ENCODE peak calls at places on chromosomes 3 and 15, in six cellular contexts. R, V, T, C, K and F are unnamed samples.

GRCh38 chr15:91075761-91076160 is 24.3 kb upstream of the SV2B start:
- DNase-seq in K (no peak), V (no peak), T (peak), C (no peak), R (no peak), F (no peak)

GRCh38 chr15:90053685-90054466 is 48.4 kb downstream of the IDH2 start:
- DNase-seq in V (no peak), R (no peak), K (no peak), C (no peak), T (no peak), F (no peak)

GRCh38 chr3:141303481-141304223 is 64.7 kb upstream of the ZBTB38 start:
- DNase-seq in T (peak), V (peak), R (peak), K (peak), C (no peak), F (no peak)

GRCh38 chr3:162328649-162329048 is 832.0 kb downstream of the OTOL1 start:
- DNase-seq in C (no peak), K (no peak), R (no peak), T (no peak), V (no peak), F (no peak)

GRCh38 chr15:68286256-68286655 is 8.7 kb downstream of the FEM1B start:
- DNase-seq in K (no peak), V (no peak), C (no peak), R (no peak), T (no peak), F (no peak)

GRCh38 chr3:70281663-70282062 is 30.8 kb downstream of the MDFIC2 start:
- DNase-seq in T (no peak), R (no peak), C (no peak), V (no peak), K (no peak), F (no peak)

GRCh38 chr15:51600114-51600513 is 22.5 kb downstream of the DMXL2 start:
- DNase-seq in C (no peak), T (no peak), V (no peak), K (no peak), R (no peak), F (no peak)

GRCh38 chr15:79121571-79121970 is 31.0 kb upstream of the RASGRF1 start:
- DNase-seq in C (no peak), R (no peak), T (no peak), V (no peak), K (no peak), F (no peak)

GRCh38 chr3:39290255-39290654 is 10.4 kb upstream of the CX3CR1 start:
- DNase-seq in R (no peak), C (no peak), K (no peak), V (no peak), T (no peak), F (no peak)

GRCh38 chr15:80242132-80242769 is 9.8 kb downstream of the CTXND1 start:
- DNase-seq in V (no peak), T (peak), R (peak), K (no peak), C (no peak), F (no peak)

GRCh38 chr3:127894461-127894860 is 20.6 kb upstream of the KBTBD12 start:
- DNase-seq in K (no peak), T (no peak), C (no peak), V (no peak), R (no peak), F (no peak)

GRCh38 chr3:32443471-32443870 is 51.8 kb downstream of the CMTM7 start:
- DNase-seq in C (no peak), K (no peak), R (no peak), T (no peak), V (no peak), F (no peak)

GRCh38 chr3:17384567-17385296 is 357.7 kb downstream of the TBC1D5 start:
- DNase-seq in K (no peak), T (no peak), V (no peak), C (no peak), R (no peak), F (no peak)

GRCh38 chr3:146115619-146116018 is 45.4 kb downstream of the PLOD2 start:
- DNase-seq in K (no peak), C (no peak), R (no peak), V (no peak), T (no peak), F (no peak)

GRCh38 chr15:92840149-92840548 is 60.0 kb upstream of the CHD2 start:
- DNase-seq in T (no peak), K (no peak), V (peak), C (no peak), R (no peak), F (no peak)

GRCh38 chr15:25176616-25176923 is 221.8 kb downstream of the SNRPN start:
- DNase-seq in T (peak), V (peak), R (peak), K (peak), C (peak), F (no peak)

GRCh38 chr3:121274411-121274810 is 271.4 kb downstream of the POLQ start:
- DNase-seq in V (no peak), C (no peak), R (no peak), K (no peak), T (no peak), F (no peak)

GRCh38 chr3:134622803-134623365 is 27.9 kb downstream of the KY start:
- DNase-seq in C (no peak), V (peak), T (no peak), K (no peak), R (no peak), F (no peak)

GRCh38 chr15:63203451-63204090 is 14.2 kb downstream of the RAB8B start:
- DNase-seq in V (no peak), R (no peak), T (no peak), K (peak), C (no peak), F (no peak)

GRCh38 chr3:160400631-160401150 is 1.2 kb downstream of the SMC4 start:
- DNase-seq in K (peak), C (no peak), R (peak), T (peak), V (peak), F (no peak)

GRCh38 chr15:69132935-69133861 is 27.2 kb upstream of the GLCE start:
- DNase-seq in C (no peak), V (no peak), R (peak), K (no peak), T (peak), F (no peak)

GRCh38 chr3:127493924-127494646 is 96.4 kb downstream of the TPRA1 start:
- DNase-seq in R (no peak), T (no peak), K (peak), V (no peak), C (no peak), F (no peak)

GRCh38 chr3:73600293-73600938 is 24.3 kb downstream of the PDZRN3 start:
- DNase-seq in C (no peak), K (no peak), R (no peak), T (no peak), V (no peak), F (no peak)

GRCh38 chr3:147237991-147238390 is 168.4 kb downstream of the ZIC4 start:
- DNase-seq in K (no peak), R (no peak), T (no peak), V (no peak), C (no peak), F (no peak)
- TF ChIP-seq CTCF in K (no peak), R (no peak), T (no peak), V (no peak), C (no peak), F (no peak)

GRCh38 chr3:36837089-36837488 is 72.7 kb upstream of the DCLK3 start:
- DNase-seq in T (no peak), R (no peak), C (no peak), V (no peak), K (no peak), F (no peak)
- TF ChIP-seq CTCF in T (peak), R (peak), C (no peak), V (no peak), K (no peak), F (no peak)

GRCh38 chr3:180646187-180646790 is 33.0 kb downstream of the CCDC39 start:
- DNase-seq in V (no peak), T (peak), K (no peak), C (no peak), R (no peak), F (no peak)
- TF ChIP-seq CTCF in V (no peak), T (peak), K (no peak), C (peak), R (no peak), F (no peak)

GRCh38 chr3:44444437-44444836 is 33.0 kb downstream of the ZNF445 start:
- DNase-seq in V (no peak), C (no peak), K (no peak), T (no peak), R (no peak), F (no peak)
- TF ChIP-seq CTCF in V (no peak), C (no peak), K (no peak), T (no peak), R (no peak), F (no peak)

GRCh38 chr3:152785051-152785450 is 49.9 kb upstream of the P2RY1 start:
- DNase-seq in R (no peak), T (no peak), V (no peak), K (no peak), C (no peak), F (no peak)

GRCh38 chr3:152778001-152778400 is 56.9 kb upstream of the P2RY1 start:
- DNase-seq in V (no peak), C (no peak), R (no peak), K (no peak), T (no peak), F (no peak)

GRCh38 chr3:152779649-152780048 is 55.3 kb upstream of the P2RY1 start:
- DNase-seq in R (no peak), V (no peak), C (no peak), T (no peak), K (no peak), F (no peak)

GRCh38 chr3:152780553-152780952 is 54.4 kb upstream of the P2RY1 start:
- DNase-seq in K (no peak), V (no peak), C (no peak), R (no peak), T (no peak), F (no peak)
- TF ChIP-seq CTCF in K (no peak), V (no peak), C (no peak), R (no peak), T (no peak), F (no peak)

DNA sequence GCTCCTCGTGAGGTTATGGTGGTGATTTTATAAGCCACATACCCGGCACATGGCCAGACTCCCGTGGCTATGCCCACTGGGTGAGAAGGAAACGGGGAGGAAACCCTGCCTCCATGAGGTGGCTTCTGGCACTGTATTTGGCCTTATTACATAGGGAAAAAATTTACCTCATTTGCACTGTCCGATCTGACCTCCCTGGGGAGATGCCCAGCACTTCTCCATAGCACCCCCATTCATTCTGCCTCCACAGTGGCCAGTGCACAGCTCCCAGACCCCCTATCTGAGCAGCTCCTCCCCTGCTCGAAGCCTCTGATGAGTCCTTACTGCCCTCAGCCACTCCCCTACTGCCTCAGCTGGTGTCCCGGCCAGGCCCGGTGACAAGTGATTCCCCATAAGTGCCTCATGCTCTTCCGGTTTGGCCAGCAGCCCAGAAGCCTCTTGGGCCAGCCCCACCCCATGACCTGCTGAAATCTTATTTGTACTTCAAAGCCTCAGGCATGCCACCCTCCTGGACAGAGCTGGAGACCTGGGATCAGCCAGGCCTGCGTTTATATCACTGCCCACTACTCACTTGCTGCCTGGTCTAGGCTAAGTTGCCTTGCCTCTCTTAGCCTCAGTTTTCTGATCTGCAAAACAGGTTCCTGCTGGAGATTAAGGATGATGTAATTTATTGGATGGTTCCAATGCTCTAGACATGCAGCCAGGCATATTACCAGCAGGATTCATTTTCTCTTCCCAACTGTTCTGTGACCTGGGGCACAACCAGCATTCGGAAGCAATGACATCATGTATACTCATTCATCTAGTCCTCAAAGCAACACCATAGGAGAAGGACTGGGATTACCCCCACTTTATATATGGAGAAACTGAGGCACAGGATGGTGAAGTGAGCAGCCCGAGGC is 30.6 kb upstream of the SLC6A6 start:
- DNase-seq in R (no peak), T (peak), C (no peak), V (peak), K (no peak), F (peak)
- TF ChIP-seq CTCF in R (no peak), T (peak), C (no peak), V (no peak), K (no peak), F (no peak)

DNA sequence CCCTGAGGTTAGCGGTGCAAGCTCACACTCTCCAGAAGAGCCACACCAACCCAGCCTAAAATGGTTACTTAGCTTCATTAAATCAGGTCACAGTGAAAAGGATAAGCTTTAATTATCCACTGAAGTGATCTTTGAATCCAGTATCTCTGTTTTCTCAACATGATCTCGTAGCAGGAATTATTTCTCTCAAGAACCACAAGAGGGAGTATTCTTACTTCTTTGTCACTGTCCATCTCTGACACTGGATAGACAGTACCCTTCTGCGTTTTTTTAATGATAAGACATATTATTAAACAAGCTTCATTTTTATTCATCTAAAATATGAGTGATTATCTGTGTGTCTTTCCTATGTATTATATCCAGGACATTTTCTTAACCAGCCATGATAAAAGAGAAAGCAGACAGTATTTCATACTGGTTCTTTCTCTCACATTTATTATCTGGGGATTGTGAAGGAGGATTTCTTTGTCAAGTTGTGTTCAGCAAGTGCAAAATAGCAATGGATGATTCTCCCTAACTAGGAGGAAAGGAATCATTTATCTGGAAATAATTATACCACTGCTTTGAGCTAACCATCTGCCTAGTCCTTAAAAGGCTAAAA is 105.4 kb upstream of the CCDC54 start:
- DNase-seq in V (no peak), K (no peak), R (no peak), C (no peak), T (peak), F (no peak)
- TF ChIP-seq CTCF in V (no peak), K (peak), R (no peak), C (peak), T (peak), F (no peak)

DNA sequence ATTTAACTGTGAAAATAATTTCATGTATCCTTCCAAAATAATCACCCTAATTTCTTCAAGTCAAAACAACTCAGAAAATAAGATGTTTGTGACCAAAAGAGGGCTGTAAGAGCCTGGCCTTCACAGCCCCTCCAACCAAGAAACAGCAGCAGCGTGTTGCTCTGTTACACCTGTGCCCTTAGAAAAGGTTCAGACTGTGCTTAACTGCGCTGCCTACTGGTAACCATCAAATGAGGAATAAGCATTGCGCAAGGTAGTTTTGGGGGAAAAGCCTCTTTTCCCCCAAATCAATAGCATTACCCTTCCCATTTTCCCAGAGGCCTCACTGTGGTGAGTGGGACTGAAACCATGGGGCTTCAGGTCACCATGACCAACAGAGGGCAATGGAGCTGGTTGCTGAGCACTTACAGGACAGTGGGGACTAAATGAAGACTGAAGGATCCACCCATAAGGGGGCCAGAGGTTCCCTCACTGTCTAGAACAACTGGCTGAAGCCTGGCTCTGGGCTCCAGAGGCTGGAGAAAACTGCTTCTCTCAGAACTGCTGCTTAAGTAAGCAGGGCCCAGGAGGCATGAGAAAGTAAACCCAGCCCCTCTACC is 110.7 kb downstream of the PLCH1 start:
- DNase-seq in T (no peak), K (no peak), R (no peak), V (no peak), C (no peak), F (no peak)
- TF ChIP-seq CTCF in T (no peak), K (no peak), R (no peak), V (no peak), C (no peak), F (no peak)

GRCh38 chr3:9078561-9079240 is 115.4 kb upstream of the RAD18 start:
- DNase-seq in C (no peak), R (no peak), V (no peak), T (no peak), K (no peak), F (no peak)
- TF ChIP-seq CTCF in C (no peak), R (no peak), V (no peak), T (peak), K (no peak), F (no peak)

DNA sequence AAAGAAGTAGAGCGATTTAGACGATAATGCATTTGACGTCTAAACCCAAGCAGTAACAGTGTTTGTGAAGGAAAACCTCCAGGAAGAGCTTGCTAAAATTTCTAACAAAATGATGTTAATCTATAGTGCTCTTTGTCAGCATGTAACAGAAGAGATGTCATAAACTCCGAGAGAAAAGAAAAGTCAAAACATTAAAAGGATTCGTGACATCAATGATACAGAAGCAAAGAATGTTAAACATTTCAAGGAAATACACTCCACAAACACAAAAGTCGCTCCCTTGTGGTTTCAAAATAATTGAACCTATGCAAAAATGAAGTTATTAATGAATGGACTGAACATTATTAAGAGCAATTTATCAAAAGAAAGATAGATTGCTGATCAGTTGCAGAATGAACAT is 27.9 kb downstream of the AADAC start:
- DNase-seq in V (no peak), T (no peak), R (no peak), C (no peak), K (no peak), F (no peak)
- TF ChIP-seq CTCF in V (no peak), T (no peak), R (no peak), C (no peak), K (no peak), F (no peak)